ENCODE peak calls at places on chromosomes 4 and X, in four cellular contexts. O is mammary epithelial cell, C is dorsolateral prefrontal cortex, P is GM10248. H is an unnamed sample.

GRCh38 chr4:85898236-85898635 is 423.3 kb downstream of the ARHGAP24 start:
- DNase-seq in P (no peak), O (no peak), C (no peak), H (no peak)

GRCh38 chr4:37623125-37623524 is 63.1 kb downstream of the RELL1 start:
- DNase-seq in O (no peak), C (no peak), P (no peak), H (no peak)

GRCh38 chrX:17474892-17475291 is 99.9 kb downstream of the NHS start:
- DNase-seq in C (no peak), O (peak), P (no peak), H (no peak)

GRCh38 chrX:110210417-110211139 is 107.3 kb downstream of the AMMECR1 start:
- DNase-seq in O (peak), P (no peak), C (no peak), H (no peak)

GRCh38 chrX:11423362-11423818 is 130.2 kb downstream of the AMELX start:
- DNase-seq in C (no peak), O (peak), P (peak), H (no peak)

GRCh38 chr4:3799496-3799895 is 33.3 kb downstream of the ADRA2C start:
- DNase-seq in C (no peak), O (no peak), P (no peak), H (no peak)

GRCh38 chrX:46279925-46280313 is 265.3 kb downstream of the ZNF674 start:
- DNase-seq in O (peak), C (no peak), P (no peak), H (no peak)

GRCh38 chr4:89994176-89994873 is 99.7 kb downstream of the MMRN1 start:
- DNase-seq in O (no peak), C (no peak), P (no peak), H (no peak)

GRCh38 chrX:132615396-132616131 is 126.7 kb upstream of the MBNL3 start:
- DNase-seq in C (peak), P (no peak), O (peak), H (no peak)

GRCh38 chrX:11137543-11138139 is 26.5 kb downstream of the HCCS start:
- DNase-seq in C (no peak), O (no peak), P (peak), H (no peak)

GRCh38 chr4:121692261-121692660 is 4.5 kb downstream of the ANXA5 start:
- DNase-seq in C (no peak), O (no peak), P (no peak), H (no peak)

GRCh38 chr4:177246636-177247584 is 62.8 kb upstream of the NEIL3 start:
- DNase-seq in C (no peak), O (no peak), P (no peak), H (no peak)

GRCh38 chr4:78971326-78971725 is 32.1 kb upstream of the PAQR3 start:
- DNase-seq in C (no peak), P (no peak), O (no peak), H (no peak)

GRCh38 chr4:76677571-76678326 is 220.2 kb downstream of the SOWAHB start:
- DNase-seq in C (no peak), O (no peak), P (no peak), H (no peak)

GRCh38 chr4:28772066-28772465 is 1911.4 kb downstream of the STIM2 start:
- DNase-seq in O (peak), C (no peak), P (no peak), H (no peak)

GRCh38 chrX:44203791-44204190 is 139.7 kb downstream of the EFHC2 start:
- DNase-seq in O (peak), C (no peak), P (no peak), H (no peak)

GRCh38 chr4:109355835-109356234 is 53.4 kb upstream of the COL25A1 start:
- DNase-seq in C (no peak), O (no peak), P (no peak), H (no peak)

DNA sequence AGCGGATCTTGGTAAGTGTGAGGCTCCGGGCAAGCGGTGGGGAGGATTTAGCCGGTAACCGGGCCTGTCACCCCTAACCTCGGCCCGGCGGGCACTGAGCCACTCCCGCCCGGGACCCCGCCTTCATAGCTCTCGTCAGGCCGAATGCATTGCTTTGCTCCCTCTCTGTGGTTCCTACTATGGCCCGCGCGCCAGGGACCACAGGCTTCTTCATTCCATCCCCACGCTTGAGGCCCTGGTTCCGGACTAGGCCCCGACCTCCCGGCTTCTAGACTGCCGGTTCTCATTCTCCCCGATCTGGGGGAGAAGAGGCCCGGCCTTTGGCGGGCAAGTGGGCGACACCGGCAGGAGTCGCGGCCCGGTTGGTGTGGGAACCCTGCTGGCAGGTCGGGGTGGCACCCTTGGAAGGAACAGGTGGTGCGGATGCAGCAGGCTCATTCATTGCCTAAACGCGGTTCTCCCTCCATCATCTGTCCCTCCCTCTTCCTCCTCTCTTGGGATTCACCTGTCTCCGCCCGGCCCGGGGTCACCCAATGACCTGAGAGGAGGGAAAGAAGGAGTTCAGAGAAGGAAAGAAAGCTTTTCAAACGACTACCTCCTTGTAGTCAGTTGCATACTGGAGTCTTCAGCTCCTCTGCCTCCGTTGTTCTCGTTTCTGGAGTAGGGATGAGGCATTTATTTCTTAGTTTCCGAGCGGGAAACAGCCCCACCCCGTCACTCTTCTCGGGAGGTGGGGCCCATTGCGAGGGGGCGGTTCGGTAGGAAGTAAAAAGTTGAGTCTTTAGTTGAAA is at the start of gene NDUFC1:
- DNase-seq in P (peak), O (peak), C (no peak), H (no peak)
- TF ChIP-seq CTCF in P (no peak), O (peak), C (no peak), H (no peak)

DNA sequence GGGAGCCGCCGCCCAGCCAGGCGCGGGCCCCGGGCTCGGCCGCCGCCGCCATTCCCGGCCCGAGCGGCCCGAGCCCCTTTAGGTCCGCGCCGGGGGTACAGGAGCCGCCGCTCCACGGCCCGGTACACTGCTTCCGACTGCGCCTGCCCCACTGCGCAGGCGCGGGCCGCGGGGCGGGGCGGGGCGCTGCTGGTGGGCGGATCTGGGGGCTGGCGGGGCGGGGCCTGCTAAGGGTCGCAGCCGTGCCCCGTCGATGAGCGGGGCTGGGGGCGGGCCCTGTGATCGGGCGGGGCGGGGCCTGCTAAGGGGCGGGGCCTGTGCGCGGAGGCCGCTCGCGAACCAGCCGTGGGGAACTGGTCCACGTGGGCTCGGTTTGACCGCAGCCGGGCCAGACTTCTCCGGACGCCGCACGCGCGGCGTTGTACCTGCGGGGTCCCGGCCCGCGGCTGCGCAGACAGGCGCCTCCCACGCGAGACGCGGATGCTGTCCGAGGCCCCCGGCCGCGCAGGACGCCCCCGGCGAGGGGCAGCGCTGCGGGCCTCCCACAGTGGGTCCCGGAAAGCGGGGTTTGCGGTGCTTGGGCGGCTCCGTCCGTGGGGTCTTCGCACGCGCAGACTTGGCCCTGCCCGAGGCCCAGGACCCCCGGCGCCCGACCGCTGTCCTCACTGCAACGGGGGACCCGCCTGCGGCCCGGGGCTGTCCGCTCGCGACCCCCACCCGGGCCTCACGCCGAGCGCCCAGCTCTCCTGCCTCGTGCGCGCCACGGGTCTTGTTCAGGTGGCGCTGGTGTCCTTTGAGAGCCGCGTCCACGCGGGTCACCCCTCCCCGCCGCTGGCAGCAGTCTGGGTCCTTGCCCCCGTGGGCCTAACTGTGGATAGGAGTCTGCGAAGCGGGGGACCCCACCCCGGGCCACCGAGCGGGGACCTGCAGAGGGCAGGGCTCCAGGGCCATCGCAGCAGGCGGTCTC is at the start of gene DGKQ:
- DNase-seq in O (peak), P (peak), C (peak), H (peak)
- TF ChIP-seq CTCF in O (no peak), P (no peak), C (no peak), H (no peak)

DNA sequence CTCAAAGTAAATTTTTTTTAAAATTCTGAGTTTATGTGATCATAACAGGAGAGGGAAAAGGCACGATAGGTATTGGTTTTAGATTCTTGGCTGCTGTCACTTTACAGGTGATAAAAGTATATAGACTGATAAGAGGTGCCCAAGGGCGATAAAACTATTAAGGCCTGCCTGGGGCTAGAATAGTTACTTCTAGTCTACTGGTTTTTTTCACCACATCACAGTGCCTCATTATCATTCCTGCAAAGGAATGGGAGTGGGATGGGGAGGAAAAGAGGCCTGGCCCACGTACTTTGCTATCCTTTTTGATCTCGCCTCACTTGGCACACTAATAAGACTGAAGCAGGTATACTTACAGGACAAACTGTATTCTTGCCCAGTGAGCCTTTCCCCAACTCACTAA is 46.6 kb downstream of the CXorf58 start:
- DNase-seq in O (no peak), C (no peak), P (no peak), H (no peak)
- TF ChIP-seq CTCF in O (no peak), C (no peak), P (no peak), H (no peak)

GRCh38 chr4:132683957-132684356 is 465.1 kb upstream of the PCDH10 start:
- DNase-seq in C (no peak), O (no peak), P (no peak), H (no peak)
- TF ChIP-seq CTCF in C (no peak), O (no peak), P (no peak), H (no peak)

GRCh38 chr4:188262464-188262863 is 123.2 kb downstream of the TRIML1 start:
- DNase-seq in P (no peak), O (peak), C (no peak), H (no peak)
- TF ChIP-seq CTCF in P (no peak), O (no peak), C (no peak), H (no peak)

GRCh38 chrX:4550018-4550417 is 836.6 kb upstream of the PRKX start:
- DNase-seq in C (no peak), P (no peak), O (no peak), H (no peak)
- TF ChIP-seq CTCF in C (no peak), P (no peak), O (peak), H (no peak)

GRCh38 chr4:8759987-8760386 is 111.7 kb downstream of the HMX1 start:
- DNase-seq in C (peak), P (no peak), O (no peak), H (no peak)
- TF ChIP-seq CTCF in C (no peak), P (no peak), O (no peak), H (no peak)

GRCh38 chrX:123742440-123742839 is 9.6 kb upstream of the THOC2 start:
- DNase-seq in C (no peak), P (no peak), O (no peak), H (no peak)

GRCh38 chrX:123736333-123736921 is 3.6 kb upstream of the THOC2 start:
- DNase-seq in O (peak), C (no peak), P (no peak), H (no peak)

GRCh38 chrX:123739474-123739873 is 6.6 kb upstream of the THOC2 start:
- DNase-seq in O (no peak), P (no peak), C (no peak), H (no peak)

GRCh38 chrX:123740006-123740405 is 7.2 kb upstream of the THOC2 start:
- DNase-seq in O (no peak), P (no peak), C (no peak), H (no peak)

GRCh38 chrX:123738378-123738955 is 5.6 kb upstream of the THOC2 start:
- DNase-seq in C (no peak), P (no peak), O (no peak), H (no peak)
- TF ChIP-seq CTCF in C (no peak), P (no peak), O (no peak), H (no peak)

DNA sequence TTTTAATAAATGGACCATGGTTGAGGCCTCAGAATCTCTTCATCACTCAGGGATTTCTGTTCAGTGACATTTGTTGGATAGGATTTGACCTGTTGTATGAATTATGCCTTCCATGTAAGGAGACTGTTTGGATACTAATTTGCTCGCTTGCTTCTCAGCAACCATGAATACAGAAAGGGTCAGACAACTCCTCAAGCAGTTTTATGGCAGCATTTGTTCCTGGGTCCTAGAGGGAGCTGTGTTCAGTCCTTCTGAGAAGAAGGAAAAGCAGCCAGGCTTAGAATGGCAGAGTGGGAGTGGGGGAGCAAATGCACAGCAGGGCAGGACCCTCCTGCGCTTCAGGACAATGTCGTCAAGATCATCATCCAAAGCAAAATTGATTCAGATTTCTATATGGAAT is 269.8 kb upstream of the LCORL start:
- DNase-seq in P (no peak), C (no peak), O (no peak), H (no peak)
- TF ChIP-seq CTCF in P (no peak), C (no peak), O (no peak), H (no peak)

GRCh38 chrX:70454441-70455365 is 10.1 kb downstream of the DLG3 start:
- DNase-seq in P (peak), O (peak), C (peak), H (peak)
- TF ChIP-seq CTCF in P (peak), O (peak), C (peak), H (no peak)

H was measured in omental fat pad.